ENCODE peak calls at places on chromosomes 5 and 9, in ten cellular contexts. A is cerebellar cortex; W is amniotic epithelial cell; E is mucosa of gallbladder; O is nucleus accumbens; S is heart left ventricle; Y is AG09309; C is stimulated activated CD4-positive, alpha-beta T cell treated with anti-CD3 and anti-CD28 coated beads, Interleukin-4, amount 100 ng/mL, for 48 hours; G is ELR; J is left colon. R is an unnamed sample.

GRCh38 chr9:98637381-98637780 is 71.4 kb downstream of the GABBR2 start:
- DNase-seq in S (no peak), E (no peak), W (no peak), C (no peak), O (no peak), G (peak; percentile 14), J (no peak), Y (no peak), A (no peak), R (no peak)

GRCh38 chr9:70049236-70049635 is 5.6 kb downstream of the MAMDC2 start:
- DNase-seq in J (peak; percentile 76), Y (peak; percentile 34), O (no peak), A (peak; percentile 79), E (peak; percentile 73), G (peak; percentile 67), S (peak; percentile 78), C (no peak), W (peak; percentile 82), R (peak; percentile 40)

GRCh38 chr9:13941686-13942085 is 372.3 kb downstream of the NFIB start:
- DNase-seq in C (no peak), J (no peak), Y (peak; percentile 41), A (no peak), G (peak; percentile 4), E (no peak), S (no peak), W (no peak), O (no peak), R (no peak)

GRCh38 chr5:90802695-90803317 is 244.2 kb downstream of the ADGRV1 start:
- DNase-seq in A (peak; percentile 52), Y (no peak), G (peak; percentile 58), O (no peak), W (peak; percentile 29), S (no peak), J (no peak), C (no peak), E (no peak), R (peak; percentile 31)

GRCh38 chr9:124390812-124391658 is 24.2 kb downstream of the PSMB7 start:
- DNase-seq in Y (no peak), J (no peak), G (peak; percentile 77), O (no peak), E (no peak), A (no peak), W (peak; percentile 79), S (no peak), C (no peak), R (no peak)

GRCh38 chr5:135508496-135509005 is 27.2 kb downstream of the NEUROG1 start:
- DNase-seq in J (no peak), Y (no peak), S (no peak), E (no peak), O (no peak), W (no peak), C (no peak), A (no peak), G (no peak), R (no peak)

GRCh38 chr9:134474058-134474370 is 147.8 kb downstream of the RXRA start:
- DNase-seq in Y (no peak), O (no peak), A (no peak), G (no peak), J (no peak), C (no peak), E (no peak), W (no peak), S (peak; percentile 54), R (no peak)

GRCh38 chr9:34547960-34548603 is 25.3 kb upstream of the ENHO start:
- DNase-seq in A (peak; percentile 75), W (peak; percentile 30), Y (peak; percentile 8), O (no peak), G (peak; percentile 69), J (peak; percentile 44), E (peak; percentile 77), C (peak; percentile 17), S (peak; percentile 67), R (peak; percentile 70)

GRCh38 chr9:107079589-107079988 is 203.5 kb upstream of the RAD23B start:
- DNase-seq in W (no peak), C (no peak), G (no peak), S (no peak), J (no peak), E (no peak), Y (no peak), A (no peak), O (no peak), R (no peak)

GRCh38 chr5:86360801-86361200 is 256.9 kb upstream of the COX7C start:
- DNase-seq in C (no peak), G (no peak), E (no peak), J (no peak), O (no peak), W (no peak), A (no peak), Y (no peak), S (no peak), R (no peak)

GRCh38 chr9:70677336-70677735 is 262.9 kb upstream of the KLF9 start:
- DNase-seq in A (no peak), J (no peak), E (no peak), C (no peak), Y (no peak), S (no peak), O (no peak), W (peak; percentile 20), G (no peak), R (no peak)

GRCh38 chr9:115289757-115290208 is 171.8 kb upstream of the TNC start:
- DNase-seq in G (peak; percentile 49), S (peak; percentile 27), J (no peak), W (peak; percentile 98), E (no peak), O (no peak), A (no peak), C (no peak), Y (peak; percentile 41), R (no peak)

GRCh38 chr9:134245179-134245578 is 80.8 kb upstream of the RNU6ATAC start:
- DNase-seq in O (no peak), G (no peak), J (no peak), A (no peak), E (no peak), Y (no peak), C (no peak), W (no peak), S (no peak), R (no peak)

GRCh38 chr5:158384535-158385421 is 525.8 kb upstream of the CLINT1 start:
- DNase-seq in W (peak; percentile 92), O (no peak), G (peak; percentile 99), A (no peak), S (no peak), Y (peak; percentile 92), C (no peak), E (no peak), J (no peak), R (no peak)

GRCh38 chr9:638152-638551 is 203.3 kb upstream of the DMRT1 start:
- DNase-seq in J (no peak), S (no peak), W (no peak), E (no peak), C (no peak), G (no peak), A (no peak), O (no peak), Y (no peak), R (no peak)

GRCh38 chr9:114888599-114888998 is 41.8 kb downstream of the TNFSF8 start:
- DNase-seq in O (no peak), C (no peak), E (no peak), W (peak; percentile 29), S (no peak), A (no peak), G (no peak), Y (no peak), J (no peak), R (no peak)

GRCh38 chr9:35517136-35517535 is 27.2 kb downstream of the RUSC2 start:
- DNase-seq in J (no peak), O (no peak), E (no peak), A (peak; percentile 54), C (no peak), W (no peak), G (peak; percentile 22), S (no peak), Y (no peak), R (no peak)

GRCh38 chr5:173802670-173803165 is 85.4 kb upstream of the CPEB4 start:
- DNase-seq in O (no peak), J (peak; percentile 84), A (no peak), E (peak; percentile 59), G (peak; percentile 28), W (peak; percentile 92), S (no peak), C (no peak), Y (no peak), R (peak; percentile 65)

GRCh38 chr9:112569186-112569585 is 82.6 kb downstream of the KIAA1958 start:
- DNase-seq in Y (peak; percentile 98), C (no peak), A (peak; percentile 12), J (no peak), G (peak; percentile 65), W (peak; percentile 93), E (no peak), O (no peak), S (no peak), R (no peak)